ENCODE peak calls at places on chromosomes 16 and 17, in nine cellular contexts. One of them, this sample, is unnamed.

GRCh38 chr16:11833951-11834695 is 17.2 kb downstream of the RSL1D1 start:
- DNase-seq in A172: no peak
- DNase-seq in KBM-7: no peak
- DNase-seq in ascending aorta: no peak
- DNase-seq in AG04449: no peak
- DNase-seq in adipocyte: peak
- DNase-seq in left kidney: no peak
- DNase-seq in WERI-Rb-1: no peak
- DNase-seq in NCI-H1092 treated with DMSO at 0.1 percent for 48 hours: no peak
- DNase-seq in this sample: no peak

GRCh38 chr17:83096401-83097220 is 17.2 kb downstream of the METRNL start:
- DNase-seq in A172: no peak
- DNase-seq in KBM-7: no peak
- DNase-seq in ascending aorta: no peak
- DNase-seq in AG04449: no peak
- DNase-seq in adipocyte: no peak
- DNase-seq in left kidney: peak
- DNase-seq in WERI-Rb-1: no peak
- DNase-seq in NCI-H1092 treated with DMSO at 0.1 percent for 48 hours: no peak
- DNase-seq in this sample: no peak

GRCh38 chr17:40287494-40288369 is at the start of gene CDC6:
- DNase-seq in A172: peak
- DNase-seq in KBM-7: peak
- DNase-seq in ascending aorta: peak
- DNase-seq in AG04449: peak
- DNase-seq in adipocyte: peak
- DNase-seq in left kidney: peak
- DNase-seq in WERI-Rb-1: peak
- DNase-seq in NCI-H1092 treated with DMSO at 0.1 percent for 48 hours: peak
- DNase-seq in this sample: peak

GRCh38 chr16:21608647-21609328 is 9.4 kb downstream of the METTL9 start:
- DNase-seq in A172: no peak
- DNase-seq in KBM-7: peak
- DNase-seq in ascending aorta: no peak
- DNase-seq in AG04449: no peak
- DNase-seq in adipocyte: peak
- DNase-seq in left kidney: no peak
- DNase-seq in WERI-Rb-1: no peak
- DNase-seq in NCI-H1092 treated with DMSO at 0.1 percent for 48 hours: no peak
- DNase-seq in this sample: no peak

GRCh38 chr17:32927724-32928526 is at the start of gene TMEM98:
- DNase-seq in A172: no peak
- DNase-seq in KBM-7: peak
- DNase-seq in ascending aorta: no peak
- DNase-seq in AG04449: no peak
- DNase-seq in adipocyte: peak
- DNase-seq in left kidney: peak
- DNase-seq in WERI-Rb-1: peak
- DNase-seq in NCI-H1092 treated with DMSO at 0.1 percent for 48 hours: peak
- DNase-seq in this sample: no peak

GRCh38 chr16:51756447-51757123 is 605.5 kb upstream of the SALL1 start:
- DNase-seq in A172: no peak
- DNase-seq in KBM-7: no peak
- DNase-seq in ascending aorta: no peak
- DNase-seq in AG04449: no peak
- DNase-seq in adipocyte: no peak
- DNase-seq in left kidney: no peak
- DNase-seq in WERI-Rb-1: peak
- DNase-seq in NCI-H1092 treated with DMSO at 0.1 percent for 48 hours: no peak
- DNase-seq in this sample: no peak

GRCh38 chr17:69254187-69254586 is 25.6 kb upstream of the ABCA10 start:
- DNase-seq in A172: no peak
- DNase-seq in KBM-7: no peak
- DNase-seq in ascending aorta: no peak
- DNase-seq in AG04449: no peak
- DNase-seq in adipocyte: no peak
- DNase-seq in left kidney: no peak
- DNase-seq in WERI-Rb-1: no peak
- DNase-seq in NCI-H1092 treated with DMSO at 0.1 percent for 48 hours: no peak
- DNase-seq in this sample: no peak

GRCh38 chr16:50309527-50310307 is 43.4 kb downstream of the ADCY7 start:
- DNase-seq in A172: no peak
- DNase-seq in KBM-7: no peak
- DNase-seq in ascending aorta: no peak
- DNase-seq in AG04449: no peak
- DNase-seq in adipocyte: no peak
- DNase-seq in left kidney: peak
- DNase-seq in WERI-Rb-1: no peak
- DNase-seq in NCI-H1092 treated with DMSO at 0.1 percent for 48 hours: no peak
- DNase-seq in this sample: no peak

GRCh38 chr16:88300463-88300835 is 82.3 kb upstream of the ZNF469 start:
- DNase-seq in A172: no peak
- DNase-seq in KBM-7: no peak
- DNase-seq in ascending aorta: no peak
- DNase-seq in AG04449: no peak
- DNase-seq in adipocyte: no peak
- DNase-seq in left kidney: no peak
- DNase-seq in WERI-Rb-1: no peak
- DNase-seq in NCI-H1092 treated with DMSO at 0.1 percent for 48 hours: no peak
- DNase-seq in this sample: no peak

GRCh38 chr16:67456383-67457140 is 24.4 kb downstream of the ATP6V0D1 start:
- DNase-seq in A172: no peak
- DNase-seq in KBM-7: no peak
- DNase-seq in ascending aorta: peak
- DNase-seq in AG04449: no peak
- DNase-seq in adipocyte: peak
- DNase-seq in left kidney: peak
- DNase-seq in WERI-Rb-1: peak
- DNase-seq in NCI-H1092 treated with DMSO at 0.1 percent for 48 hours: no peak
- DNase-seq in this sample: peak

GRCh38 chr16:84174396-84174795 is 12.5 kb downstream of the TAF1C start:
- DNase-seq in A172: no peak
- DNase-seq in KBM-7: no peak
- DNase-seq in ascending aorta: no peak
- DNase-seq in AG04449: no peak
- DNase-seq in adipocyte: no peak
- DNase-seq in left kidney: no peak
- DNase-seq in WERI-Rb-1: no peak
- DNase-seq in NCI-H1092 treated with DMSO at 0.1 percent for 48 hours: no peak
- DNase-seq in this sample: no peak

GRCh38 chr16:35572186-35572585 is 2112.8 kb downstream of the TP53TG3F start:
- DNase-seq in A172: no peak
- DNase-seq in KBM-7: no peak
- DNase-seq in ascending aorta: no peak
- DNase-seq in AG04449: no peak
- DNase-seq in adipocyte: no peak
- DNase-seq in left kidney: no peak
- DNase-seq in WERI-Rb-1: no peak
- DNase-seq in NCI-H1092 treated with DMSO at 0.1 percent for 48 hours: no peak
- DNase-seq in this sample: no peak

GRCh38 chr16:87117936-87118335 is 199.3 kb downstream of the C16orf95 start:
- DNase-seq in A172: no peak
- DNase-seq in KBM-7: no peak
- DNase-seq in ascending aorta: no peak
- DNase-seq in AG04449: no peak
- DNase-seq in adipocyte: no peak
- DNase-seq in left kidney: no peak
- DNase-seq in WERI-Rb-1: no peak
- DNase-seq in NCI-H1092 treated with DMSO at 0.1 percent for 48 hours: no peak
- DNase-seq in this sample: no peak

GRCh38 chr17:35161281-35161761 is 13.7 kb downstream of the UNC45B start:
- DNase-seq in A172: no peak
- DNase-seq in KBM-7: no peak
- DNase-seq in ascending aorta: no peak
- DNase-seq in AG04449: no peak
- DNase-seq in adipocyte: no peak
- DNase-seq in left kidney: no peak
- DNase-seq in WERI-Rb-1: no peak
- DNase-seq in NCI-H1092 treated with DMSO at 0.1 percent for 48 hours: no peak
- DNase-seq in this sample: no peak

GRCh38 chr17:17628388-17629008 is 37.0 kb upstream of the PEMT start:
- DNase-seq in A172: peak
- DNase-seq in KBM-7: no peak
- DNase-seq in ascending aorta: no peak
- DNase-seq in AG04449: no peak
- DNase-seq in adipocyte: no peak
- DNase-seq in left kidney: no peak
- DNase-seq in WERI-Rb-1: no peak
- DNase-seq in NCI-H1092 treated with DMSO at 0.1 percent for 48 hours: no peak
- DNase-seq in this sample: no peak

GRCh38 chr16:47965439-47965838 is 190.4 kb downstream of the ABCC12 start:
- DNase-seq in A172: no peak
- DNase-seq in KBM-7: no peak
- DNase-seq in ascending aorta: no peak
- DNase-seq in AG04449: no peak
- DNase-seq in adipocyte: no peak
- DNase-seq in left kidney: peak
- DNase-seq in WERI-Rb-1: no peak
- DNase-seq in NCI-H1092 treated with DMSO at 0.1 percent for 48 hours: peak
- DNase-seq in this sample: no peak

GRCh38 chr17:63714550-63715277 is 14.8 kb upstream of the LIMD2 start:
- DNase-seq in A172: no peak
- DNase-seq in KBM-7: no peak
- DNase-seq in ascending aorta: no peak
- DNase-seq in AG04449: no peak
- DNase-seq in adipocyte: no peak
- DNase-seq in left kidney: peak
- DNase-seq in WERI-Rb-1: no peak
- DNase-seq in NCI-H1092 treated with DMSO at 0.1 percent for 48 hours: no peak
- DNase-seq in this sample: no peak

GRCh38 chr16:2170587-2171435 is 15.2 kb downstream of the TRAF7 start:
- DNase-seq in A172: no peak
- DNase-seq in KBM-7: no peak
- DNase-seq in ascending aorta: no peak
- DNase-seq in AG04449: no peak
- DNase-seq in adipocyte: no peak
- DNase-seq in left kidney: no peak
- DNase-seq in WERI-Rb-1: no peak
- DNase-seq in NCI-H1092 treated with DMSO at 0.1 percent for 48 hours: no peak
- DNase-seq in this sample: no peak

GRCh38 chr16:73414636-73415035 is 366.7 kb upstream of the ZFHX3 start:
- DNase-seq in A172: no peak
- DNase-seq in KBM-7: no peak
- DNase-seq in ascending aorta: no peak
- DNase-seq in AG04449: no peak
- DNase-seq in adipocyte: no peak
- DNase-seq in left kidney: no peak
- DNase-seq in WERI-Rb-1: no peak
- DNase-seq in NCI-H1092 treated with DMSO at 0.1 percent for 48 hours: no peak
- DNase-seq in this sample: no peak

GRCh38 chr16:7335991-7336634 is 3.5 kb downstream of the RBFOX1 start:
- DNase-seq in A172: no peak
- DNase-seq in KBM-7: no peak
- DNase-seq in ascending aorta: no peak
- DNase-seq in AG04449: no peak
- DNase-seq in adipocyte: no peak
- DNase-seq in left kidney: no peak
- DNase-seq in WERI-Rb-1: no peak
- DNase-seq in NCI-H1092 treated with DMSO at 0.1 percent for 48 hours: no peak
- DNase-seq in this sample: no peak

GRCh38 chr16:61148930-61149329 is 887.3 kb downstream of the CDH8 start:
- DNase-seq in A172: no peak
- DNase-seq in KBM-7: peak
- DNase-seq in ascending aorta: no peak
- DNase-seq in AG04449: no peak
- DNase-seq in adipocyte: no peak
- DNase-seq in left kidney: no peak
- DNase-seq in WERI-Rb-1: peak
- DNase-seq in NCI-H1092 treated with DMSO at 0.1 percent for 48 hours: no peak
- DNase-seq in this sample: no peak

GRCh38 chr17:82064433-82065192 is 991 bp downstream of the DUS1L start:
- DNase-seq in A172: no peak
- DNase-seq in KBM-7: no peak
- DNase-seq in ascending aorta: no peak
- DNase-seq in AG04449: no peak
- DNase-seq in adipocyte: peak
- DNase-seq in left kidney: no peak
- DNase-seq in WERI-Rb-1: no peak
- DNase-seq in NCI-H1092 treated with DMSO at 0.1 percent for 48 hours: no peak
- DNase-seq in this sample: no peak

GRCh38 chr17:79927136-79927661 is 88.0 kb upstream of the CBX4 start:
- DNase-seq in A172: no peak
- DNase-seq in KBM-7: no peak
- DNase-seq in ascending aorta: no peak
- DNase-seq in AG04449: no peak
- DNase-seq in adipocyte: no peak
- DNase-seq in left kidney: no peak
- DNase-seq in WERI-Rb-1: no peak
- DNase-seq in NCI-H1092 treated with DMSO at 0.1 percent for 48 hours: no peak
- DNase-seq in this sample: no peak

GRCh38 chr16:27901956-27902355 is 161.6 kb downstream of the GSG1L start:
- DNase-seq in A172: no peak
- DNase-seq in KBM-7: no peak
- DNase-seq in ascending aorta: no peak
- DNase-seq in AG04449: no peak
- DNase-seq in adipocyte: no peak
- DNase-seq in left kidney: no peak
- DNase-seq in WERI-Rb-1: no peak
- DNase-seq in NCI-H1092 treated with DMSO at 0.1 percent for 48 hours: no peak
- DNase-seq in this sample: no peak

GRCh38 chr16:87956169-87956770 is 5.0 kb downstream of the BANP start:
- DNase-seq in A172: no peak
- DNase-seq in KBM-7: peak
- DNase-seq in ascending aorta: no peak
- DNase-seq in AG04449: no peak
- DNase-seq in adipocyte: peak
- DNase-seq in left kidney: peak
- DNase-seq in WERI-Rb-1: no peak
- DNase-seq in NCI-H1092 treated with DMSO at 0.1 percent for 48 hours: no peak
- DNase-seq in this sample: no peak